ENCODE peak calls at places on chromosome 14, in four cellular contexts. N is IMR-90, K is breast epithelium, M is prostate gland. S is an unnamed sample.

GRCh38 chr14:53613404-53614253 is 343.0 kb downstream of the BMP4 start:
- DNase-seq in K (no peak), M (no peak), N (peak), S (no peak)

GRCh38 chr14:67269338-67270060 is 28.3 kb downstream of the PALS1 start:
- DNase-seq in K (no peak), M (no peak), N (peak), S (no peak)

GRCh38 chr14:101215266-101215665 is 311.7 kb upstream of the RTL1 start:
- DNase-seq in K (peak), M (no peak), N (no peak), S (no peak)

GRCh38 chr14:101248840-101249675 is 312.2 kb upstream of the DIO3 start:
- DNase-seq in M (no peak), N (no peak), K (no peak), S (no peak)

GRCh38 chr14:101282418-101282817 is 278.9 kb upstream of the DIO3 start:
- DNase-seq in N (no peak), M (no peak), K (no peak), S (no peak)

GRCh38 chr14:80787876-80788275 is 153.7 kb downstream of the CEP128 start:
- DNase-seq in K (no peak), M (no peak), N (no peak), S (no peak)

GRCh38 chr14:22977684-22978486 is 4.5 kb downstream of the AJUBA start:
- DNase-seq in M (peak), K (peak), N (peak), S (no peak)

GRCh38 chr14:34030864-34031263 is 80.0 kb upstream of the EGLN3 start:
- DNase-seq in M (no peak), K (no peak), N (peak), S (peak)

GRCh38 chr14:98293527-98293926 is 978.5 kb downstream of the BCL11B start:
- DNase-seq in M (peak), K (no peak), N (no peak), S (no peak)

GRCh38 chr14:103140316-103141109 is 17.3 kb downstream of the TNFAIP2 start:
- DNase-seq in N (no peak), K (no peak), M (no peak), S (no peak)

GRCh38 chr14:104317500-104317805 is 179.1 kb downstream of the KIF26A start:
- DNase-seq in M (no peak), K (no peak), N (no peak), S (no peak)

GRCh38 chr14:77804592-77804991 is 4.7 kb downstream of the ADCK1 start:
- DNase-seq in K (no peak), N (no peak), M (no peak), S (no peak)

GRCh38 chr14:99573436-99574098 is 30.4 kb downstream of the CCDC85C start:
- DNase-seq in K (no peak), N (no peak), M (no peak), S (no peak)

GRCh38 chr14:76998777-76999366 is 29.6 kb downstream of the IRF2BPL start:
- DNase-seq in K (no peak), N (no peak), M (no peak), S (no peak)

GRCh38 chr14:53027562-53027961 is 76.7 kb upstream of the FERMT2 start:
- DNase-seq in N (no peak), K (no peak), M (no peak), S (no peak)

GRCh38 chr14:64746298-64747250 is 42.4 kb downstream of the PLEKHG3 start:
- DNase-seq in N (peak), M (no peak), K (no peak), S (no peak)

GRCh38 chr14:91140672-91141071 is 26.8 kb downstream of the DGLUCY start:
- DNase-seq in K (no peak), N (no peak), M (no peak), S (no peak)

GRCh38 chr14:34231626-34232025 is 230.4 kb downstream of the SPTSSA start:
- DNase-seq in M (no peak), K (no peak), N (no peak), S (peak)

GRCh38 chr14:22882529-22883190 is 362 bp upstream of the REM2 start:
- DNase-seq in K (no peak), N (peak), M (peak), S (no peak)

GRCh38 chr14:96090441-96091148 is 51.4 kb downstream of the C14orf132 start:
- DNase-seq in M (no peak), K (peak), N (peak), S (peak)

GRCh38 chr14:21267886-21268611 is 1.2 kb downstream of the HNRNPC start:
- DNase-seq in N (peak), M (no peak), K (no peak), S (no peak)

GRCh38 chr14:99360774-99361595 is 89.0 kb upstream of the BCL11B start:
- DNase-seq in K (no peak), N (no peak), M (no peak), S (no peak)

GRCh38 chr14:85943187-85943586 is 413.2 kb downstream of the FLRT2 start:
- DNase-seq in M (no peak), N (no peak), K (no peak), S (no peak)

GRCh38 chr14:64698899-64699298 is 5.3 kb upstream of the PLEKHG3 start:
- DNase-seq in K (no peak), N (no peak), M (no peak), S (no peak)

GRCh38 chr14:55438066-55438683 is 2.2 kb downstream of the TBPL2 start:
- DNase-seq in M (no peak), N (peak), K (no peak), S (no peak)

GRCh38 chr14:101004954-101005353 is 101.4 kb upstream of the RTL1 start:
- DNase-seq in K (peak), M (no peak), N (peak), S (no peak)

GRCh38 chr14:32342151-32342853 is 13.2 kb downstream of the AKAP6 start:
- DNase-seq in K (no peak), N (no peak), M (no peak), S (no peak)

GRCh38 chr14:32635103-32635719 is 303.5 kb upstream of the NPAS3 start:
- DNase-seq in N (peak), K (no peak), M (no peak), S (no peak)

GRCh38 chr14:81265641-81266169 is 44.9 kb upstream of the GTF2A1 start:
- DNase-seq in K (no peak), M (no peak), N (no peak), S (no peak)

GRCh38 chr14:36504805-36505192 is 15.2 kb downstream of the NKX2-1 start:
- DNase-seq in N (no peak), K (no peak), M (no peak), S (no peak)

GRCh38 chr14:96757456-96757855 is 39.7 kb upstream of the VRK1 start:
- DNase-seq in M (no peak), N (no peak), K (peak), S (no peak)

GRCh38 chr14:38211258-38211735 is 3.6 kb downstream of the SSTR1 start:
- DNase-seq in N (no peak), M (no peak), K (no peak), S (no peak)

GRCh38 chr14:78608998-78609787 is 439.0 kb downstream of the NRXN3 start:
- DNase-seq in K (no peak), N (no peak), M (no peak), S (no peak)

GRCh38 chr14:33987565-33988080 is 36.7 kb upstream of the EGLN3 start:
- DNase-seq in K (no peak), M (no peak), N (no peak), S (no peak)

GRCh38 chr14:54622189-54622958 is 55.4 kb downstream of the SAMD4A start:
- DNase-seq in K (no peak), N (no peak), M (no peak), S (no peak)

GRCh38 chr14:22221508-22221907 is 367.5 kb downstream of the DAD1 start:
- DNase-seq in N (peak), M (no peak), K (no peak), S (no peak)

GRCh38 chr14:51097287-51097686 is 2.4 kb upstream of the TRIM9 start:
- DNase-seq in M (no peak), K (no peak), N (no peak), S (no peak)

GRCh38 chr14:98704441-98704840 is 567.6 kb downstream of the BCL11B start:
- DNase-seq in M (no peak), N (no peak), K (no peak), S (no peak)

GRCh38 chr14:65847065-65847847 is 434.7 kb downstream of the FUT8 start:
- DNase-seq in K (no peak), M (no peak), N (no peak), S (no peak)

GRCh38 chr14:46137786-46138185 is 513.8 kb downstream of the RPL10L start:
- DNase-seq in M (no peak), K (no peak), N (no peak), S (no peak)

DNA sequence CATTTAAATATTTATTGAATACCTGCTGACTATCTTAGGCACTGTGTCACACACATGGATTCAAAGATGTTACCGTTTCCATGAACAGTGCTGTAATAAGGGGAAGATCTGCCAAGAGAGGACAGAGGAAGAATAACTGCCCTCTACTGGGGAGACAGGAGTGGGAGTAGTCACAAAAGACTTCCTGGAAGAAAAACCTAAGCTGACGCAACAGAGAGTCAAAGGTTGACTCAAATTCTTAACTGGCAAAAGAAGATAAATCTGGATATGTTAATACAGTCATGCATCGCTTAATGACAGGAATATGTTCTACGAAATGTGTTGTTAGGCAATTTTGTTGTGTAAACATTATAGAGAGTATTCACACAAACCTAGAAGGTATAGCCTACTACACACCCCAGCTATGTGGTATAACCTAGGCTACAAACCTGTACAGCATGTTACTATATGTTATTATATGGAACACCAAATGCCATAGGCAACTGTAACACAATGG is 51.5 kb downstream of the DCAF5 start:
- DNase-seq in N (peak), M (peak), K (no peak), S (no peak)
- H3K27ac ChIP-seq in N (no peak), M (no peak), K (peak), S (no peak)

GRCh38 chr14:70254476-70254961 is 65.8 kb upstream of the SLC8A3 start:
- DNase-seq in M (peak), N (peak), K (peak), S (no peak)
- TF ChIP-seq POLR2A in M (no peak), N (no peak), K (no peak), S (no peak)

DNA sequence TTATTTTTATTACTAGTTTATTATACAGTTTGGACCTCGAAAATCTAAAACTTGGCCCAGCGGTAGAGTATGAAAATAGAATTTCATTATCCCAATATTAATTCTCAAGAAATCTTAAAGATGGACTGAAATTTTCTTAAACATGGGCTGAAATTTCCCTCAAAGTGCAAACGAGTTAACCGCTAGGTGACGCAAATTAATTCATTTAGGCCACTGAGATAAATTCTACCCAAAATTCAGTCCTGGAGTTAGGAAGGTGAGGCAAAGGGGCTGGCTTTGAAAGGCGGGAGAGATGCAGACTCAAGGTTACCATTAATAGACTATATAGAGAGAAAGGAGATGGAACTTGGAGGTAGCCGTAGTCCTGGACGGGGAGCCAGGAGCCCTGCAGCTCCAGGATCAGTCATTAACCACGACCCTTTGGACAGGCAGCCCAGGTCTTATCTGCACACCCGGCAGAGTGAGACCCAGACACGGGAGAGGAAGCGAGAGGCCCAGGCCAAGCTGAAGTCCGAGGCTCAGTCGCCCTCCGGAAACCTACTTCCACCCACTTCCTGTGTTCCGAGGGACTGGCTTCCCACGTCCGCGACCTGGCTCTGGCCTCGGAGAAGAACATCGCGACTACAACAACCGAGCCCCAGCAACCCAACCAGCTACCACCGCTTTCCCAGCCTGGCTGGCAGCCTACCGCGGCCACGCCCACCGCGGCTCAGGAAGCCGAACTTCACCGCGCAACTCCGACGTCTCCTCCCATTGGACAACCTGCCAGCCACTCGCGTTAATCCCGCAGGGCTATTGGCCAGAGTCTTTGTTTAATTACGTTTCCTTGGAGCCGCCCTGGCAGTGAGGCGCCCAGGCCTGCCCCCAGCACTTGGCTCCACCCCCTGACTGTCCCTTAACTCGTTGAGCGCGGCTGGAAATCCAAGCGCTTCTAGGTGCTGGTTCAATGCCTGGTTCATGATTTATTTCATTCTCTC is at the start of gene EFCAB11:
- DNase-seq in M (peak), K (peak), N (peak), S (peak)
- TF ChIP-seq CTCF in M (no peak), K (no peak), N (peak), S (no peak)

GRCh38 chr14:89186850-89187376 is 230.1 kb downstream of the FOXN3 start:
- DNase-seq in N (peak), M (no peak), K (no peak), S (peak)

GRCh38 chr14:89187501-89187900 is 229.5 kb downstream of the FOXN3 start:
- DNase-seq in N (no peak), M (no peak), K (no peak), S (no peak)

GRCh38 chr14:89182326-89182725 is 234.7 kb downstream of the FOXN3 start:
- DNase-seq in N (no peak), M (no peak), K (no peak), S (no peak)

GRCh38 chr14:89185919-89186849 is 230.8 kb downstream of the FOXN3 start:
- DNase-seq in K (no peak), N (peak), M (peak), S (peak)

DNA sequence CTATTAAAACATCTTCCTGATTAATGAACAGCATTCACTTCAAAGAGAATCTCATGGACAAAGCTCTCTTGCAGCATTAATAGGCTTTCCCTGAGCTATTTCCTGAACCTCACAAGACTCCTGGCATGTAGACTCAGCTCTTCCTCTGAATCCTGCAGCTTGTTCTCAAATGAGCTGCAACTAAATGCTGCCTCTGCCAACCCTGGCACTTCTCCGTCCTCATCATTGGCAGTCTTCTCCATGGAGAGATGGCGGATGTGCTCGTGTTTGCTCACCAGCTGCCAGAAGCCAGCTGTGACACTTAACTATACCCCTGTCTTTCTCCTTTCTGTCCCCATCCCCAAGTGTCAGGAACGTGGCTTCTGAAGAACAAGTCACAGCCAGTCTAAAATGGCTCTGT is 232.1 kb downstream of the FOXN3 start:
- DNase-seq in N (no peak), M (no peak), K (no peak), S (peak)
- H3K27ac ChIP-seq in N (no peak), M (no peak), K (no peak), S (peak)

DNA sequence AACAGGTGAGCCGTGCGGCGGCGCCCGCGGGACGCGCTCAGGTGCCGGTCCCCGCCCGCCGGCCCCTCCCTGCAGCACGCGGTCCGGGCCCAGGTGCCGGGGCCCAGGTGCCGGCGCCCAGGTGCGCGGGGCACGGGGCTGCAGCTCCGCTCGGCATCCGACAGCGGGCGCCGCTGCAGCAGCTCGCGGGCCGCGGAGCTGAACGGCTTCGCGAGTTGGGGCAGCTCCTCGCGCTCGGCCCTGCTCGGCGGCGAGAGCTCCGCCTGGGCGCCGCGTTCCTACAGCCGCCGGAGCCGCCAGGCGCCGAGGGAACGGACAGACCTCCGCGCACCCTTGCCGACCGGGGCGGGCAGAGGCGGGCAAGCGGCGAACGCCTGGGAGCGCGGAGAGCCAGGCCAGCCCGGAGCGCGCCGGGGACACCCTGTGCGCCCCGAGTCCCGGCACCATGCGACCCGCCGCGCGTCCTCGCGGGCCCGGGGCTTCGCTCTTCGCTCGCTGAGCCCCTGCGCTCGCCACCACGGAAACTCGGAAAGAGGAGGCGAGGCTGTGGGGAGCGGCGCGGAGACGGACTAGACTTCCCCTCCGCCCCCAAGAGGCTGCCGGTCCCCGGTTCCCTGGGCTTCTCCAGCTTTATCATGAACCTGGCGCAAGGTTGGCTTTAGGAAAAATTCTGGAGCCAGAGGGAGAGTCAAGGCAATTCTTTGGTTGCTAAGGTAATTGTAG is at the start of gene RGS6:
- DNase-seq in M (peak), K (no peak), N (no peak), S (no peak)
- TF ChIP-seq POLR2A in M (no peak), K (no peak), N (no peak), S (no peak)